ENCODE peak calls at places on chromosomes 16 and 17, in seven cellular contexts. S is heart right ventricle; P is esophagus squamous epithelium; J is brain microvascular endothelial cell; M is CD8-positive, alpha-beta T cell; Z is HCT116; E is Peyer's patch. R is an unnamed sample.

GRCh38 chr17:38564869-38565268 is 40.9 kb downstream of the SRCIN1 start:
- DNase-seq in Z (no peak), P (no peak), S (no peak), M (no peak), E (no peak), J (no peak), R (no peak)

GRCh38 chr16:30941600-30942420 is 7.1 kb upstream of the ORAI3 start:
- DNase-seq in E (peak; percentile 87), S (peak; percentile 71), Z (peak; percentile 46), M (peak; percentile 34), P (no peak), J (peak; percentile 70), R (peak; percentile 80)

GRCh38 chr17:78929908-78930775 is 5.0 kb upstream of the TIMP2 start:
- DNase-seq in Z (no peak), P (no peak), J (no peak), E (no peak), M (no peak), S (peak; percentile 47), R (no peak)

GRCh38 chr17:67274466-67274865 is 29.5 kb upstream of the HELZ start:
- DNase-seq in J (no peak), S (no peak), E (no peak), M (no peak), Z (no peak), P (no peak), R (no peak)

GRCh38 chr17:76240461-76241204 is at the start of gene RNF157:
- DNase-seq in Z (no peak), M (no peak), S (peak; percentile 69), E (peak; percentile 82), J (peak; percentile 16), P (no peak), R (peak; percentile 46)

GRCh38 chr17:9026741-9027140 is 5.4 kb downstream of the NTN1 start:
- DNase-seq in S (no peak), J (no peak), E (no peak), Z (no peak), P (no peak), M (no peak), R (no peak)

GRCh38 chr16:80606221-80606766 is 65.5 kb downstream of the DYNLRB2 start:
- DNase-seq in M (no peak), P (no peak), E (no peak), Z (no peak), J (no peak), S (no peak), R (no peak)

GRCh38 chr17:17921192-17922082 is 50.8 kb downstream of the TOM1L2 start:
- DNase-seq in E (no peak), M (no peak), J (peak; percentile 79), P (no peak), S (no peak), Z (peak; percentile 89), R (peak; percentile 90)

GRCh38 chr16:80841231-80841630 is 36.8 kb upstream of the CDYL2 start:
- DNase-seq in P (no peak), M (no peak), S (no peak), E (no peak), J (no peak), Z (no peak), R (no peak)

GRCh38 chr17:75110307-75110937 is 653 bp downstream of the ARMC7 start:
- DNase-seq in S (no peak), E (peak; percentile 71), J (no peak), Z (no peak), M (no peak), P (no peak), R (no peak)

GRCh38 chr17:81223758-81224122 is 975 bp upstream of the CEP131 start:
- DNase-seq in J (no peak), S (no peak), Z (no peak), M (no peak), P (no peak), E (no peak), R (no peak)

GRCh38 chr17:80786470-80786869 is 205.2 kb upstream of the CHMP6 start:
- DNase-seq in P (no peak), S (no peak), J (no peak), M (no peak), Z (no peak), E (no peak), R (no peak)

GRCh38 chr16:27977966-27978365 is 85.5 kb downstream of the GSG1L start:
- DNase-seq in S (no peak), E (no peak), Z (no peak), J (no peak), P (no peak), M (no peak), R (no peak)

GRCh38 chr17:28712037-28712704 is 483 bp upstream of the PROCA1 start:
- DNase-seq in S (peak; percentile 68), M (no peak), E (no peak), J (no peak), Z (no peak), P (no peak), R (no peak)

GRCh38 chr16:68972720-68973119 is 129.4 kb downstream of the TANGO6 start:
- DNase-seq in P (no peak), M (no peak), S (no peak), Z (no peak), J (peak; percentile 77), E (peak; percentile 53), R (no peak)

GRCh38 chr17:82103588-82104451 is 5.8 kb upstream of the FASN start:
- DNase-seq in E (no peak), Z (no peak), S (peak; percentile 57), M (no peak), J (no peak), P (no peak), R (peak; percentile 43)

GRCh38 chr17:74877592-74878543 is 5.1 kb upstream of the FDXR start:
- DNase-seq in S (no peak), E (peak; percentile 77), M (no peak), J (no peak), Z (peak; percentile 49), P (no peak), R (peak; percentile 56)

GRCh38 chr16:57863434-57864160 is 61.3 kb upstream of the KIFC3 start:
- DNase-seq in S (peak; percentile 41), M (no peak), E (peak; percentile 56), Z (peak; percentile 45), P (no peak), J (peak; percentile 74), R (peak; percentile 79)

GRCh38 chr16:80883159-80883642 is 78.8 kb upstream of the CDYL2 start:
- DNase-seq in P (no peak), E (no peak), M (no peak), J (no peak), Z (no peak), S (no peak), R (no peak)

GRCh38 chr16:12111223-12111622 is 134.7 kb downstream of the SNX29 start:
- DNase-seq in M (no peak), P (no peak), E (no peak), S (no peak), J (no peak), Z (no peak), R (no peak)
- H3K27ac ChIP-seq in M (no peak overlapping the region), P (no peak overlapping the region), E (no peak overlapping the region), S (no peak overlapping the region), J (no peak overlapping the region), Z (no peak overlapping the region), R (no peak overlapping the region)

DNA sequence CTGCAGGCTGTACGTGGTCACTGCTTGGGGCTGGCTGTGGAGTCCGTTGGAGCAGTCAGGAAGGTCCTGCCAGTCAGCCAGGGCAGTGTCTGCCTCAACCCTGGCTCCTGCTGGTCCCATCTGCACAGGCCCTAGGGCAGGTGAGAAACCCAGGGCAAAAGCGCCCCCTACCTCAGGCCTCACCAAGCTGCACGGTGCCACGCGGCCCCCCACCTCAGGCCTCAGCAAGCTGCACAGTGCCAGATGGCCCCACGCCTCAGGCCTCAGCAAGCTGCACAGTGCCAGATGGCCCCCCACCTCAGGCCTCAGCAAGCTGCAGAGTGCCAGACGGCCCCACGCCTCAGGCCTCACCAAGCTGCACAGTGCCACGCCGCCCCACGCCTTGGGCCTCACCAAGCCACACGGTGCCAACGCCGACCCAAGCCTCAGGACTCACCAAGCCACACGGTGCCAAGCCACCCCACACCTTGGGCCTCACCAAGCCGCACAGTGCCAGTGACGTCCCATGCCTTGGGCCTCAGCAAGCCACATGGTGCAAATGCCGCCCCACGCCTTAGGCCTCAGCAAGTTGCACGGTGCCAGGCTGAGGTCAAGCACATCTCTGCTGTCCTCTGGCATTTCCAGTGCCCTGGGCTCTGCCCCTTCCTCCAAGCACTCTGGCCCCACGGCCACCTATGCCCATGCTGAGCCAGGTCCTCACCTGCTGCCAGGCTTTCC is 5.5 kb downstream of the TMEM204 start:
- DNase-seq in S (peak; percentile 24), E (no peak), J (no peak), P (no peak), Z (no peak), M (no peak), R (no peak)
- TF ChIP-seq CTCF in S (peak; percentile 28), E (no peak), J (no peak), P (no peak), Z (peak; percentile 4), M (no peak), R (no peak)

GRCh38 chr16:11715246-11715947 is 27.3 kb downstream of the TXNDC11 start:
- DNase-seq in J (no peak), M (no peak), P (no peak), E (no peak), Z (no peak), S (no peak), R (no peak)
- H3K27ac ChIP-seq in J (no peak overlapping the region), M (no peak overlapping the region), P (no peak overlapping the region), E (peak overlapping the region; percentile 11), Z (no peak overlapping the region), S (no peak overlapping the region), R (peak overlapping the region; percentile 42)

GRCh38 chr17:45170976-45171337 is 9.3 kb downstream of the HEXIM2 start:
- DNase-seq in Z (peak; percentile 44), M (no peak), P (no peak), E (peak; percentile 61), J (peak; percentile 51), S (peak; percentile 58), R (peak; percentile 92)

GRCh38 chr17:45172232-45172540 is 10.5 kb downstream of the HEXIM2 start:
- DNase-seq in E (no peak), Z (no peak), M (no peak), S (no peak), J (no peak), P (no peak), R (no peak)

GRCh38 chr17:45170280-45170975 is 8.8 kb downstream of the HEXIM2 start:
- DNase-seq in E (no peak), S (no peak), J (no peak), M (no peak), Z (no peak), P (no peak), R (no peak)

GRCh38 chr17:45171338-45172231 is 9.9 kb downstream of the HEXIM2 start:
- DNase-seq in M (no peak), Z (no peak), P (no peak), E (peak; percentile 72), J (no peak), S (no peak), R (peak; percentile 77)

DNA sequence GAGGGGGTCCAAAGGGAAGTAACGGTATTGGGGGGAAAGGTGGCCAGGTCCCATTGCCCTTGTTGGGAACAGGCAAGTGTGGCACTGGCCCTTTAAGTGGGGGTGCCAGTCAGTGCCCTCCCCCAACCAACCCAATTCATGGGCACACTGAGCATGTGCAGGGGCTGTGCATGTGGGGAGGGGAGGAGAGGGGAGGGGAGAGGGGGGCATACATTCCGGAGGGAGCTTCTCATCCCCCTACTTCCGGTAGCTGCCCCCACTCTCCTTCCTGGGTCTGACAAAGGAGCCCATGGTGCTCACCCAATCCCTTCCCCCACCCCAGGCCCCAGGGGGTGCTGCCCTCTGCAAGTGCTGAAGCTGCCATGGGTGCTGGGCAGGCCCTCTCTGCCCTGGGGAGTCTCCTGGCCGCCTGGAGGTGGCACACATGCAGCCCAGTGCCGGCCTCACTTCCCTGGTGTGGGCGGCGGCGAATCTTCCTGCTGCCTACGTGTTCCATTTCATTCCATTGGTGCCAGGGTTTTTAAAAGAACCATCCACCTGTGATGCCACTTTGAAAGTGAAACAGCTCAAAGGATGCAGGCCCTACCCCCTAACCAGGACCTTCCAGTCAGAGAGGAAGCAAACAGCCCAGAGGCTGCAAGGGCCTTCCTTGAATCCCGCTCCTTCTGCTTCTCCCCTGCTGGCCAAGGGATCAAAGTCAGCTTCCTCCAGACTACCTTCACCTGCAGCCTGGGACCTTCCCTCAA is 11.0 kb downstream of the HEXIM2 start:
- DNase-seq in M (no peak), P (no peak), Z (peak; percentile 87), E (peak; percentile 73), J (peak; percentile 16), S (peak; percentile 57), R (peak; percentile 89)
- TF ChIP-seq CTCF in M (no peak), P (no peak), Z (peak; percentile 18), E (no peak), J (peak; percentile 34), S (no peak), R (no peak)